ENCODE peak calls at places on chromosome 20, in five cellular contexts. One of them, this sample, is unnamed.

GRCh38 chr20:19928379-19929360 is 88.5 kb upstream of the NAA20 start:
- DNase-seq in heart left ventricle: no peak
- DNase-seq in stimulated activated CD4-positive, alpha-beta T cell treated with anti-CD3 and anti-CD28 coated beads, Interleukin-15, amount 100 ng/mL, for 24 hours: no peak
- DNase-seq in iris pigment epithelial cell: no peak
- DNase-seq in AG09319: no peak
- DNase-seq in this sample: peak

GRCh38 chr20:43165611-43166010 is 24.1 kb downstream of the PTPRT start:
- DNase-seq in AG09319: no peak
- DNase-seq in heart left ventricle: no peak
- DNase-seq in stimulated activated CD4-positive, alpha-beta T cell treated with anti-CD3 and anti-CD28 coated beads, Interleukin-15, amount 100 ng/mL, for 24 hours: no peak
- DNase-seq in iris pigment epithelial cell: no peak
- DNase-seq in this sample: no peak

GRCh38 chr20:53869466-53870258 is 200.7 kb downstream of the BCAS1 start:
- DNase-seq in stimulated activated CD4-positive, alpha-beta T cell treated with anti-CD3 and anti-CD28 coated beads, Interleukin-15, amount 100 ng/mL, for 24 hours: peak
- DNase-seq in AG09319: peak
- DNase-seq in iris pigment epithelial cell: peak
- DNase-seq in heart left ventricle: peak
- DNase-seq in this sample: peak

GRCh38 chr20:14067631-14068030 is 72.3 kb downstream of the MACROD2 start:
- DNase-seq in iris pigment epithelial cell: no peak
- DNase-seq in heart left ventricle: no peak
- DNase-seq in AG09319: no peak
- DNase-seq in stimulated activated CD4-positive, alpha-beta T cell treated with anti-CD3 and anti-CD28 coated beads, Interleukin-15, amount 100 ng/mL, for 24 hours: no peak
- DNase-seq in this sample: no peak

GRCh38 chr20:50421356-50422340 is 88.5 kb upstream of the PTPN1 start:
- DNase-seq in heart left ventricle: no peak
- DNase-seq in iris pigment epithelial cell: no peak
- DNase-seq in AG09319: no peak
- DNase-seq in stimulated activated CD4-positive, alpha-beta T cell treated with anti-CD3 and anti-CD28 coated beads, Interleukin-15, amount 100 ng/mL, for 24 hours: no peak
- DNase-seq in this sample: no peak

GRCh38 chr20:53926428-53927028 is 143.9 kb downstream of the BCAS1 start:
- DNase-seq in AG09319: peak
- DNase-seq in heart left ventricle: no peak
- DNase-seq in iris pigment epithelial cell: peak
- DNase-seq in stimulated activated CD4-positive, alpha-beta T cell treated with anti-CD3 and anti-CD28 coated beads, Interleukin-15, amount 100 ng/mL, for 24 hours: peak
- DNase-seq in this sample: no peak

GRCh38 chr20:48877299-48877698 is 44.2 kb upstream of the ARFGEF2 start:
- DNase-seq in stimulated activated CD4-positive, alpha-beta T cell treated with anti-CD3 and anti-CD28 coated beads, Interleukin-15, amount 100 ng/mL, for 24 hours: no peak
- DNase-seq in AG09319: no peak
- DNase-seq in iris pigment epithelial cell: peak
- DNase-seq in heart left ventricle: no peak
- DNase-seq in this sample: no peak

GRCh38 chr20:24470031-24470781 is 777 bp downstream of the SYNDIG1 start:
- DNase-seq in iris pigment epithelial cell: peak
- DNase-seq in heart left ventricle: peak
- DNase-seq in stimulated activated CD4-positive, alpha-beta T cell treated with anti-CD3 and anti-CD28 coated beads, Interleukin-15, amount 100 ng/mL, for 24 hours: no peak
- DNase-seq in AG09319: no peak
- DNase-seq in this sample: no peak

GRCh38 chr20:49803418-49803817 is 9.2 kb upstream of the SLC9A8 start:
- DNase-seq in AG09319: no peak
- DNase-seq in stimulated activated CD4-positive, alpha-beta T cell treated with anti-CD3 and anti-CD28 coated beads, Interleukin-15, amount 100 ng/mL, for 24 hours: no peak
- DNase-seq in iris pigment epithelial cell: no peak
- DNase-seq in heart left ventricle: no peak
- DNase-seq in this sample: no peak

GRCh38 chr20:3559231-3559630 is 88.4 kb downstream of the ATRN start:
- DNase-seq in heart left ventricle: no peak
- DNase-seq in stimulated activated CD4-positive, alpha-beta T cell treated with anti-CD3 and anti-CD28 coated beads, Interleukin-15, amount 100 ng/mL, for 24 hours: no peak
- DNase-seq in AG09319: no peak
- DNase-seq in iris pigment epithelial cell: no peak
- DNase-seq in this sample: no peak

GRCh38 chr20:52899221-52899620 is 72.9 kb upstream of the TSHZ2 start:
- DNase-seq in heart left ventricle: no peak
- DNase-seq in stimulated activated CD4-positive, alpha-beta T cell treated with anti-CD3 and anti-CD28 coated beads, Interleukin-15, amount 100 ng/mL, for 24 hours: no peak
- DNase-seq in iris pigment epithelial cell: no peak
- DNase-seq in AG09319: no peak
- DNase-seq in this sample: no peak

GRCh38 chr20:1225729-1226313 is at the start of gene RAD21L1:
- DNase-seq in stimulated activated CD4-positive, alpha-beta T cell treated with anti-CD3 and anti-CD28 coated beads, Interleukin-15, amount 100 ng/mL, for 24 hours: peak
- DNase-seq in heart left ventricle: peak
- DNase-seq in iris pigment epithelial cell: peak
- DNase-seq in AG09319: peak
- DNase-seq in this sample: peak

GRCh38 chr20:8432435-8433148 is 300.5 kb downstream of the PLCB1 start:
- DNase-seq in heart left ventricle: no peak
- DNase-seq in iris pigment epithelial cell: no peak
- DNase-seq in AG09319: no peak
- DNase-seq in stimulated activated CD4-positive, alpha-beta T cell treated with anti-CD3 and anti-CD28 coated beads, Interleukin-15, amount 100 ng/mL, for 24 hours: no peak
- DNase-seq in this sample: no peak

GRCh38 chr20:62686869-62687830 is 21.5 kb upstream of the NTSR1 start:
- DNase-seq in stimulated activated CD4-positive, alpha-beta T cell treated with anti-CD3 and anti-CD28 coated beads, Interleukin-15, amount 100 ng/mL, for 24 hours: no peak
- DNase-seq in AG09319: no peak
- DNase-seq in heart left ventricle: no peak
- DNase-seq in iris pigment epithelial cell: no peak
- DNase-seq in this sample: no peak

GRCh38 chr20:48490976-48491657 is 336.7 kb downstream of the PREX1 start:
- DNase-seq in stimulated activated CD4-positive, alpha-beta T cell treated with anti-CD3 and anti-CD28 coated beads, Interleukin-15, amount 100 ng/mL, for 24 hours: no peak
- DNase-seq in iris pigment epithelial cell: no peak
- DNase-seq in AG09319: no peak
- DNase-seq in heart left ventricle: no peak
- DNase-seq in this sample: no peak

GRCh38 chr20:53510266-53510665 is 83.4 kb downstream of the ZNF217 start:
- DNase-seq in heart left ventricle: no peak
- DNase-seq in AG09319: no peak
- DNase-seq in stimulated activated CD4-positive, alpha-beta T cell treated with anti-CD3 and anti-CD28 coated beads, Interleukin-15, amount 100 ng/mL, for 24 hours: no peak
- DNase-seq in iris pigment epithelial cell: no peak
- DNase-seq in this sample: no peak

This sample was measured in lung.